ENCODE peak calls at places on chromosome 3, in four cellular contexts. G is AG08396, S is midbrain, X is HS-5. T is an unnamed sample.

GRCh38 chr3:16511561-16512434 is 1.7 kb downstream of the RFTN1 start:
- DNase-seq in G (peak), S (no peak), X (no peak), T (no peak)

GRCh38 chr3:184073621-184074020 is 20.8 kb downstream of the HTR3C start:
- DNase-seq in G (no peak), S (no peak), X (no peak), T (no peak)

GRCh38 chr3:108152261-108152660 is 61.4 kb upstream of the CD47 start:
- DNase-seq in G (no peak), S (no peak), X (no peak), T (no peak)

GRCh38 chr3:72769758-72770540 is 78.3 kb downstream of the SHQ1 start:
- DNase-seq in G (no peak), S (no peak), X (no peak), T (no peak)

GRCh38 chr3:147365196-147366115 is 40.9 kb downstream of the ZIC4 start:
- DNase-seq in G (no peak), S (no peak), X (no peak), T (no peak)

GRCh38 chr3:165196577-165197561 is 685 bp upstream of the SLITRK3 start:
- DNase-seq in G (no peak), S (peak), X (no peak), T (no peak)

GRCh38 chr3:172676208-172676920 is 34.5 kb downstream of the NCEH1 start:
- DNase-seq in G (no peak), S (no peak), X (no peak), T (no peak)

GRCh38 chr3:11734-12133 is 184.8 kb upstream of the CHL1 start:
- DNase-seq in G (no peak), S (no peak), X (no peak), T (no peak)

GRCh38 chr3:139427283-139428060 is 38.0 kb upstream of the COPB2 start:
- DNase-seq in G (peak), S (peak), X (peak), T (no peak)

GRCh38 chr3:134308350-134308891 is 57.8 kb upstream of the RYK start:
- DNase-seq in G (peak), S (peak), X (no peak), T (peak)

GRCh38 chr3:106255870-106256248 is 387.0 kb upstream of the CBLB start:
- DNase-seq in G (no peak), S (no peak), X (no peak), T (no peak)

GRCh38 chr3:31918179-31919165 is 62.6 kb downstream of the OSBPL10 start:
- DNase-seq in G (no peak), S (no peak), X (no peak), T (no peak)

GRCh38 chr3:64815195-64815627 is 127.4 kb upstream of the ADAMTS9 start:
- DNase-seq in G (peak), S (no peak), X (no peak), T (no peak)

GRCh38 chr3:48466386-48467109 is 20.0 kb downstream of the ATRIP start:
- DNase-seq in G (no peak), S (no peak), X (no peak), T (no peak)

GRCh38 chr3:35296533-35296932 is 342.8 kb upstream of the ARPP21 start:
- DNase-seq in G (no peak), S (no peak), X (no peak), T (no peak)

GRCh38 chr3:2898591-2899353 is 211.4 kb downstream of the IL5RA start:
- DNase-seq in G (no peak), S (no peak), X (no peak), T (no peak)

GRCh38 chr3:33645060-33645841 is 72.8 kb downstream of the CLASP2 start:
- DNase-seq in G (no peak), S (peak), X (no peak), T (no peak)

GRCh38 chr3:172678068-172678467 is 32.8 kb downstream of the NCEH1 start:
- DNase-seq in G (no peak), S (peak), X (no peak), T (no peak)

GRCh38 chr3:64289622-64290021 is 64.4 kb upstream of the PRICKLE2 start:
- DNase-seq in G (no peak), S (no peak), X (no peak), T (no peak)

T was measured in cerebellar nuclear complex.